ENCODE peak calls at places on chromosomes 5 and 9, in seven cellular contexts. T is NCI-H446 treated with DMSO at 0.1 percent for 48 hours; H is stimulated activated CD4-positive, alpha-beta T cell treated with anti-CD3 and anti-CD28 coated beads, Interleukin-12 subunit alpha, Interleukin-12 subunit beta, amount 100 ng/mL, for 4 hours; S is activated gamma-delta T cell treated with Interleukin-2 at 50 U/mL for 16 hours; E is hypothalamus; Q is gastrocnemius medialis; N is small intestine. L is an unnamed sample.

GRCh38 chr5:157182143-157182757 is 1.6 kb downstream of the ITK start:
- DNase-seq in N (no peak), S (no peak), E (no peak), Q (no peak), T (no peak), H (no peak), L (no peak)

GRCh38 chr9:21974542-21975409 is 19.4 kb downstream of the CDKN2A start:
- DNase-seq in H (no peak), Q (no peak), N (peak), S (no peak), T (peak), E (no peak), L (no peak)

GRCh38 chr5:109939109-109939682 is 249.5 kb downstream of the MAN2A1 start:
- DNase-seq in H (no peak), S (no peak), T (no peak), E (no peak), Q (no peak), N (no peak), L (no peak)

GRCh38 chr5:25128606-25129005 is 483.8 kb upstream of the CDH10 start:
- DNase-seq in Q (no peak), T (no peak), H (no peak), S (no peak), N (no peak), E (no peak), L (no peak)

GRCh38 chr9:113822315-113822714 is 53.8 kb upstream of the ZNF618 start:
- DNase-seq in H (no peak), E (no peak), N (no peak), Q (no peak), S (no peak), T (no peak), L (no peak)

GRCh38 chr9:120859361-120859760 is 16.6 kb upstream of the PSMD5 start:
- DNase-seq in S (no peak), E (no peak), H (no peak), Q (no peak), N (no peak), T (no peak), L (no peak)

GRCh38 chr9:77731930-77732329 is 83.8 kb upstream of the GNA14 start:
- DNase-seq in T (no peak), S (no peak), N (peak), H (no peak), E (no peak), Q (peak), L (no peak)

GRCh38 chr9:90871327-90871935 is 69.8 kb downstream of the SYK start:
- DNase-seq in E (no peak), N (no peak), H (no peak), Q (no peak), T (no peak), S (no peak), L (no peak)

GRCh38 chr9:107667700-107668099 is 178.1 kb upstream of the KLF4 start:
- DNase-seq in Q (no peak), H (no peak), S (no peak), T (no peak), E (no peak), N (no peak), L (no peak)

GRCh38 chr9:125750656-125751035 is 3.5 kb downstream of the PBX3 start:
- DNase-seq in E (no peak), N (no peak), S (no peak), H (no peak), Q (no peak), T (no peak), L (no peak)

GRCh38 chr5:15664961-15665360 is 165.0 kb downstream of the FBXL7 start:
- DNase-seq in T (no peak), Q (no peak), S (no peak), E (no peak), H (no peak), N (no peak), L (no peak)

GRCh38 chr9:120386390-120387131 is 193.4 kb downstream of the CDK5RAP2 start:
- DNase-seq in N (peak), E (no peak), T (no peak), Q (no peak), H (no peak), S (no peak), L (no peak)

GRCh38 chr9:127213859-127214258 is 50.7 kb upstream of the GARNL3 start:
- DNase-seq in H (no peak), N (no peak), S (no peak), E (no peak), T (no peak), Q (no peak), L (no peak)

GRCh38 chr5:169933624-169934023 is 46.7 kb downstream of the INSYN2B start:
- DNase-seq in N (no peak), Q (no peak), S (no peak), T (no peak), E (no peak), H (no peak), L (no peak)

GRCh38 chr9:136634904-136635303 is 27.8 kb upstream of the EGFL7 start:
- DNase-seq in E (no peak), Q (no peak), T (no peak), S (no peak), N (no peak), H (no peak), L (no peak)

GRCh38 chr9:117413346-117414219 is 1.3 kb downstream of the ASTN2 start:
- DNase-seq in H (no peak), T (peak), Q (no peak), E (peak), S (no peak), N (no peak), L (no peak)

GRCh38 chr5:113939959-113940358 is 421.9 kb upstream of the KCNN2 start:
- DNase-seq in H (no peak), S (no peak), N (no peak), Q (no peak), T (no peak), E (no peak), L (no peak)

GRCh38 chr9:91954841-91955471 is 4.9 kb upstream of the ROR2 start:
- DNase-seq in N (peak), S (no peak), T (no peak), Q (no peak), H (no peak), E (no peak), L (peak)

GRCh38 chr5:134724872-134725271 is 13.5 kb upstream of the CAMLG start:
- DNase-seq in E (no peak), S (no peak), Q (no peak), T (no peak), N (no peak), H (no peak), L (no peak)

GRCh38 chr5:149740341-149740740 is 10.2 kb downstream of the PPARGC1B start:
- DNase-seq in H (no peak), N (no peak), S (no peak), T (no peak), Q (peak), E (no peak), L (no peak)

L was measured in effector memory CD8-positive, alpha-beta T cell.